ENCODE peak calls at places on chromosome 22, in seven cellular contexts. Y, G, C, U, I, R and T are unnamed samples.

GRCh38 chr22:31104869-31105268 is 2.5 kb downstream of the SELENOM start:
- DNase-seq in G (peak), U (no peak), Y (no peak), C (no peak), R (no peak), I (no peak), T (no peak)

GRCh38 chr22:49632199-49633009 is 195.3 kb downstream of the BRD1 start:
- DNase-seq in C (no peak), Y (peak), I (no peak), U (no peak), G (peak), R (peak), T (peak)

GRCh38 chr22:37492428-37493344 is 6.5 kb upstream of the MFNG start:
- DNase-seq in C (peak), I (peak), Y (no peak), U (peak), G (no peak), R (peak), T (peak)

GRCh38 chr22:29477919-29478318 is 2.1 kb upstream of the NEFH start:
- DNase-seq in C (no peak), I (no peak), G (no peak), U (no peak), R (no peak), Y (no peak), T (no peak)

GRCh38 chr22:40418366-40419201 is 48.2 kb downstream of the SGSM3 start:
- DNase-seq in G (peak), U (no peak), I (no peak), R (no peak), Y (no peak), C (no peak), T (no peak)

GRCh38 chr22:21652547-21653545 is 10.7 kb downstream of the SDF2L1 start:
- DNase-seq in U (no peak), R (no peak), Y (no peak), I (no peak), G (peak), C (no peak), T (no peak)

GRCh38 chr22:40436460-40437431 is 66.4 kb downstream of the SGSM3 start:
- DNase-seq in I (peak), C (no peak), U (peak), G (no peak), R (peak), Y (peak), T (no peak)

GRCh38 chr22:28183078-28183870 is 264.2 kb upstream of the PITPNB start:
- DNase-seq in I (no peak), R (no peak), U (no peak), Y (peak), G (no peak), C (no peak), T (no peak)

GRCh38 chr22:19871023-19871844 is 16.6 kb upstream of the GNB1L start:
- DNase-seq in C (no peak), R (no peak), Y (no peak), I (no peak), U (no peak), G (no peak), T (peak)

GRCh38 chr22:36365020-36365411 is 22.8 kb downstream of the MYH9 start:
- DNase-seq in G (peak), U (peak), C (peak), R (peak), Y (peak), I (no peak), T (peak)

GRCh38 chr22:36330655-36331305 is 57.0 kb downstream of the MYH9 start:
- DNase-seq in I (no peak), Y (no peak), U (no peak), G (no peak), C (no peak), R (no peak), T (peak)

GRCh38 chr22:17085277-17086091 is 684 bp downstream of the IL17RA start:
- DNase-seq in C (no peak), G (no peak), I (no peak), U (peak), R (no peak), Y (peak), T (peak)